ENCODE peak calls at places on chromosomes 7 and 10, in five cellular contexts. Q is RWPE2, M is IMR-90, Z is cardiac muscle cell, I is left ventricle myocardium inferior. B is an unnamed sample.

GRCh38 chr7:23833405-23833804 is 123.4 kb downstream of the STK31 start:
- DNase-seq in Q (no peak), M (no peak), Z (no peak), I (no peak), B (no peak)

GRCh38 chr10:94287331-94287730 is 75.4 kb downstream of the NOC3L start:
- DNase-seq in Q (no peak), M (no peak), Z (no peak), I (no peak), B (no peak)

GRCh38 chr10:101749511-101750016 is 26.4 kb downstream of the FGF8 start:
- DNase-seq in Q (no peak), M (no peak), Z (peak), I (no peak), B (no peak)

GRCh38 chr7:151251328-151251925 is 2.9 kb upstream of the SMARCD3 start:
- DNase-seq in Q (peak), M (peak), Z (peak), I (peak), B (peak)

GRCh38 chr7:38318803-38319416 is 45.5 kb upstream of the TARP start:
- DNase-seq in Q (no peak), M (peak), Z (peak), I (no peak), B (peak)

GRCh38 chr7:148941598-148942280 is 57.6 kb upstream of the EZH2 start:
- DNase-seq in Q (peak), M (peak), Z (peak), I (peak), B (peak)

GRCh38 chr7:11969627-11970026 is 137.6 kb upstream of the THSD7A start:
- DNase-seq in Q (no peak), M (no peak), Z (no peak), I (no peak), B (no peak)

GRCh38 chr7:154096-154835 is 38.1 kb upstream of the FAM20C start:
- DNase-seq in Q (peak), M (no peak), Z (no peak), I (no peak), B (no peak)

GRCh38 chr7:2710256-2710655 is 22.3 kb downstream of the AMZ1 start:
- DNase-seq in Q (no peak), M (no peak), Z (no peak), I (no peak), B (no peak)

GRCh38 chr7:47414342-47415288 is 167.3 kb downstream of the TNS3 start:
- DNase-seq in Q (no peak), M (no peak), Z (no peak), I (no peak), B (no peak)

GRCh38 chr7:123961731-123962130 is 36.7 kb downstream of the SPAM1 start:
- DNase-seq in Q (no peak), M (no peak), Z (no peak), I (no peak), B (no peak)

GRCh38 chr10:27525819-27526218 is 21.7 kb downstream of the RAB18 start:
- DNase-seq in Q (no peak), M (peak), Z (peak), I (no peak), B (peak)

GRCh38 chr10:67302701-67303100 is 376.9 kb downstream of the LRRTM3 start:
- DNase-seq in Q (no peak), M (no peak), Z (no peak), I (no peak), B (no peak)

GRCh38 chr10:59337254-59337653 is 25.1 kb downstream of the FAM13C start:
- DNase-seq in Q (no peak), M (peak), Z (peak), I (no peak), B (peak)

GRCh38 chr10:3420527-3421469 is 248.2 kb upstream of the PITRM1 start:
- DNase-seq in Q (no peak), M (no peak), Z (no peak), I (no peak), B (no peak)

GRCh38 chr10:70461397-70462348 is 16.9 kb upstream of the PALD1 start:
- DNase-seq in Q (no peak), M (peak), Z (peak), I (peak), B (peak)

GRCh38 chr7:92740713-92741126 is 95.7 kb downstream of the CDK6 start:
- DNase-seq in Q (peak), M (peak), Z (no peak), I (no peak), B (peak)

GRCh38 chr7:130912086-130912909 is 178.3 kb upstream of the KLF14 start:
- DNase-seq in Q (no peak), M (peak), Z (no peak), I (no peak), B (peak)

GRCh38 chr10:132774179-132774904 is 11.6 kb downstream of the NKX6-2 start:
- DNase-seq in Q (no peak), M (no peak), Z (no peak), I (no peak), B (no peak)

GRCh38 chr10:126913316-126913715 is 8.1 kb downstream of the DOCK1 start:
- DNase-seq in Q (no peak), M (no peak), Z (no peak), I (no peak), B (no peak)

GRCh38 chr10:103709341-103709920 is 145.9 kb downstream of the SH3PXD2A start:
- DNase-seq in Q (no peak), M (peak), Z (no peak), I (no peak), B (peak)

GRCh38 chr7:18352339-18353255 is 143.0 kb upstream of the HDAC9 start:
- DNase-seq in Q (no peak), M (peak), Z (peak), I (no peak), B (peak)

GRCh38 chr10:3666525-3667302 is 118.3 kb downstream of the KLF6 start:
- DNase-seq in Q (no peak), M (no peak), Z (no peak), I (peak), B (no peak)

GRCh38 chr7:113331155-113331898 is 213.0 kb upstream of the SMIM30 start:
- DNase-seq in Q (no peak), M (no peak), Z (peak), I (peak), B (no peak)

GRCh38 chr7:80210400-80210799 is 75.8 kb downstream of the GNAI1 start:
- DNase-seq in Q (no peak), M (peak), Z (no peak), I (no peak), B (no peak)

GRCh38 chr10:12214763-12215218 is 18.8 kb downstream of the CDC123 start:
- DNase-seq in Q (no peak), M (peak), Z (peak), I (no peak), B (peak)

GRCh38 chr10:105063796-105064195 is 422.7 kb downstream of the SORCS3 start:
- DNase-seq in Q (no peak), M (no peak), Z (peak), I (peak), B (peak)

GRCh38 chr7:157494506-157495176 is 157.8 kb downstream of the DNAJB6 start:
- DNase-seq in Q (no peak), M (no peak), Z (no peak), I (no peak), B (no peak)

GRCh38 chr7:142300689-142301088 is 42.8 kb upstream of the PRSS58 start:
- DNase-seq in Q (no peak), M (no peak), Z (no peak), I (no peak), B (peak)

GRCh38 chr7:28296571-28297483 is 115.5 kb upstream of the CREB5 start:
- DNase-seq in Q (no peak), M (peak), Z (peak), I (peak), B (peak)
- TF ChIP-seq CTCF in Q (peak), M (peak), Z (peak), I (peak), B (peak)

GRCh38 chr7:107824858-107825257 is 21.8 kb upstream of the SLC26A3 start:
- DNase-seq in Q (no peak), M (no peak), Z (no peak), I (no peak), B (no peak)
- H3K4me3 ChIP-seq in Q (no peak), M (no peak), Z (no peak), I (no peak), B (no peak)

DNA sequence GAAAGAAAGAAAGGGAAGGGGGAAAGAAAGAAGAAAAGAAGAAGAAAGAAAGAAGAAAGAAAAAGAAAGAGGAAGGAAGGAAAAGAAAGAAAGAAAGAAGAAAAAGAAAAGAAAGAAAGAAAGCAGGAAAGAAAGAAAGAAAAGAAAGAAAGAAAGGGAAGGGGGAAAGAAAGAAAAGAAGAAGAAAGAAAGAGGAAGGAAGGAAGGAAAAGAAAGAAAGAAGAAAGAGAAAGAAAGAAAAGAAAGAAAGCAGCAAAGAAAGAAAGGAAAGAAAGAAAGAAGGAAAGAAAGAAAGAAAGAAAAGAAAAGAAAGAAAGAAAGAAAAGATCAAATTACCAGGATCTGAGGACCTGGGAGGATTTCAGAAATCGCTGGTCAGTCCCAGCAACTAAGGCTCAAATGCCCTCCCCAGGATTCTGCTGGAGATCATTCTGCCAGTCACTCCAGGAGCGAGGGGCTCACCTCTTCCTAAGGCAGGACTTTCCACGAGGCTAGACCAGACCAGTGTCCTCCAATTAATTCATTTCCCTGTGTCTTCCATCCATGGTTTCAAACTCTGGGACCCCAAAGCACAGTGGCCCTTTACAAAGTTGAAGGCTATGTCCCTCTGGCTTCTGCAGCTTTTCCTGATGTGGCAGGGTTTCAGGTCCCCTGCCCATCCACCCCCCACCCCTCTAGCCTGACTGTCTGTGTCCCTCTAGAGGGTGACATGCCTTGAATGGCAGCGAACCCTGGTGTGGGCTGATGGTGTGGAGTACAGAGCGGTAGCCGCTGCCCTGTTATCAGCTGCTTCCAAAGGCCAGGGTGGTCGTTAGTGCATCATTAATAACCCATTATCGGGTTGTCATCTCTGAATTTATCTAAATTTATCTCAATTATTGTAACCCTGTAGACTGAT is 77.9 kb downstream of the PARP12 start:
- DNase-seq in Q (no peak), M (no peak), Z (no peak), I (no peak), B (no peak)
- TF ChIP-seq CTCF in Q (no peak), M (no peak), Z (no peak), I (no peak), B (no peak)

GRCh38 chr10:63629363-63630084 is 108.3 kb downstream of the REEP3 start:
- DNase-seq in Q (peak), M (peak), Z (peak), I (peak), B (peak)

GRCh38 chr10:63628526-63629362 is 107.5 kb downstream of the REEP3 start:
- DNase-seq in Q (no peak), M (no peak), Z (peak), I (peak), B (peak)

GRCh38 chr10:63630085-63630927 is 109.1 kb downstream of the REEP3 start:
- DNase-seq in Q (peak), M (peak), Z (peak), I (peak), B (peak)

GRCh38 chr10:63627376-63627775 is 106.2 kb downstream of the REEP3 start:
- DNase-seq in Q (no peak), M (no peak), Z (no peak), I (no peak), B (no peak)

GRCh38 chr10:63627881-63628296 is 106.7 kb downstream of the REEP3 start:
- DNase-seq in Q (no peak), M (no peak), Z (no peak), I (no peak), B (no peak)
- H3K4me3 ChIP-seq in Q (no peak), M (no peak), Z (peak), I (peak), B (no peak)

GRCh38 chr10:86437447-86437846 is 70.9 kb upstream of the GRID1 start:
- DNase-seq in Q (no peak), M (no peak), Z (no peak), I (no peak), B (no peak)
- TF ChIP-seq CTCF in Q (no peak), M (no peak), Z (no peak), I (no peak), B (no peak)

DNA sequence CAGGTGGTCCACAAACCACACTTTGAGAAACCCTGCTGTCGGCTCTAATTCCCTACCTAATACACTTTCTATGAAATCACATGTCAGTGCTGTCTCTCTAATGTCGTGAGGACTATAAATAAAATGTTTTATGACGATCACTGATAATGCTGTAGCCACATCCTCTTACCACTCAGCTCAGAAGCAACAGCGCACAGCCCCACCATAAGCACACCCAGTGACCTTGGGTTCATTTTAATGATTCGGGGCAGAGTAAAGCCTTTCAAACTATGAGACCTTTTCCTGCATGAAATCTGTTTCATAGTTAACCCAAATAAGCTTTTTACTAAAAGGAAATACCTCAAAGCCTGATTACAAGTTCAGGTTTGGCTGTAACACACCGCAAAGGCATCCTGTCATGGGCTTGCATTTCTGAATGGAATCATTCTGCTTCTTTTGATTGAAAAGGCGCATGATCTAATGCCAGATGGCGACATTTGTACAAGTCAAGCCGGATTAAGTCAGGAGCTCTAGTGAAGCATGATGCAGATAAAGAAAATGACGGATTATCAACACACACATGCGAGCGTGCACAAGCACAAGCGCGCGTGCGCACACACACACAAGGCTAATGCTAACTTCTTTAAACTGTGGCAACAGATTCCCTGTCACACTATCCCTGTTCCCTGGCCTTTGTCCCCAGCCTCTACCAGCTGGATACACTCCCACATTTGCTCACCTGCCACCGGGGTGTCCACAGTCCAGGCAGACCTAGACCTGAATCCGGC is 180.5 kb upstream of the PDE1C start:
- DNase-seq in Q (no peak), M (no peak), Z (no peak), I (no peak), B (no peak)
- H3K4me3 ChIP-seq in Q (no peak), M (no peak), Z (no peak), I (no peak), B (no peak)

B was measured in fibroblast of mammary gland.